ENCODE peak calls at places on chromosomes 5 and 9, in five cellular contexts. I, W, O, L and S are unnamed samples.

GRCh38 chr9:135614821-135615665 is 24.3 kb downstream of the GLT6D1 start:
- DNase-seq in W (no peak), L (peak), O (no peak), I (no peak), S (no peak)

GRCh38 chr5:76291305-76292077 is 111.6 kb upstream of the IQGAP2 start:
- DNase-seq in W (peak), I (no peak), O (no peak), L (no peak), S (no peak)

GRCh38 chr5:96781031-96781733 is 26.6 kb downstream of the ERAP1 start:
- DNase-seq in O (no peak), I (no peak), W (no peak), L (no peak), S (no peak)

GRCh38 chr9:23603311-23603710 is 222.7 kb downstream of the ELAVL2 start:
- DNase-seq in L (no peak), I (no peak), O (no peak), W (no peak), S (no peak)

GRCh38 chr5:174246743-174247142 is 201.2 kb downstream of the NSG2 start:
- DNase-seq in L (no peak), W (peak), I (no peak), O (no peak), S (no peak)

GRCh38 chr9:36576866-36577265 is 4.2 kb downstream of the MELK start:
- DNase-seq in L (no peak), O (no peak), I (no peak), W (no peak), S (no peak)

GRCh38 chr5:159751459-159751858 is 164.8 kb upstream of the ADRA1B start:
- DNase-seq in I (no peak), L (no peak), W (no peak), O (no peak), S (no peak)

GRCh38 chr5:73443725-73444498 is 4.7 kb downstream of the FOXD1 start:
- DNase-seq in I (no peak), L (no peak), O (no peak), W (no peak), S (no peak)

GRCh38 chr5:115586525-115587146 is 15.6 kb downstream of the TICAM2 start:
- DNase-seq in O (no peak), L (no peak), W (peak), I (no peak), S (no peak)

GRCh38 chr5:57491369-57491965 is 8.9 kb upstream of the ACTBL2 start:
- DNase-seq in W (no peak), L (no peak), I (no peak), O (no peak), S (no peak)